ENCODE peak calls at places on chromosomes 5 and 9, in seven cellular contexts. One of them, this sample, is unnamed.

GRCh38 chr9:128494108-128494742 is 10.3 kb upstream of the GLE1 start:
- DNase-seq in astrocyte: no peak
- DNase-seq in H1: no peak
- DNase-seq in fibroblast of lung: no peak
- DNase-seq in osteoblast: no peak
- DNase-seq in kidney epithelial cell: no peak
- DNase-seq in choroid plexus epithelial cell: peak
- DNase-seq in this sample: no peak

GRCh38 chr5:58108507-58108906 is 351.4 kb downstream of the PLK2 start:
- DNase-seq in osteoblast: no peak
- DNase-seq in astrocyte: no peak
- DNase-seq in choroid plexus epithelial cell: no peak
- DNase-seq in H1: no peak
- DNase-seq in kidney epithelial cell: no peak
- DNase-seq in fibroblast of lung: no peak
- DNase-seq in this sample: no peak

GRCh38 chr5:56737002-56737621 is 78.2 kb upstream of the MAP3K1 start:
- DNase-seq in astrocyte: peak
- DNase-seq in H1: no peak
- DNase-seq in kidney epithelial cell: no peak
- DNase-seq in choroid plexus epithelial cell: peak
- DNase-seq in osteoblast: no peak
- DNase-seq in fibroblast of lung: peak
- DNase-seq in this sample: peak

GRCh38 chr9:92759990-92760893 is 4.4 kb downstream of the BICD2 start:
- DNase-seq in choroid plexus epithelial cell: no peak
- DNase-seq in H1: no peak
- DNase-seq in astrocyte: no peak
- DNase-seq in osteoblast: peak
- DNase-seq in kidney epithelial cell: no peak
- DNase-seq in fibroblast of lung: no peak
- DNase-seq in this sample: no peak

GRCh38 chr9:137294091-137294683 is 7.9 kb downstream of the NRARP start:
- DNase-seq in H1: peak
- DNase-seq in osteoblast: no peak
- DNase-seq in kidney epithelial cell: no peak
- DNase-seq in choroid plexus epithelial cell: peak
- DNase-seq in astrocyte: peak
- DNase-seq in fibroblast of lung: peak
- DNase-seq in this sample: no peak

GRCh38 chr9:112754578-112754977 is 4.0 kb downstream of the SNX30 start:
- DNase-seq in fibroblast of lung: peak
- DNase-seq in osteoblast: no peak
- DNase-seq in H1: no peak
- DNase-seq in kidney epithelial cell: no peak
- DNase-seq in astrocyte: peak
- DNase-seq in choroid plexus epithelial cell: no peak
- DNase-seq in this sample: peak

GRCh38 chr5:154483654-154484392 is 5.8 kb upstream of the HAND1 start:
- DNase-seq in astrocyte: no peak
- DNase-seq in kidney epithelial cell: no peak
- DNase-seq in choroid plexus epithelial cell: no peak
- DNase-seq in H1: peak
- DNase-seq in osteoblast: no peak
- DNase-seq in fibroblast of lung: no peak
- DNase-seq in this sample: no peak

GRCh38 chr5:122849746-122850145 is 4.3 kb downstream of the SNX24 start:
- DNase-seq in choroid plexus epithelial cell: peak
- DNase-seq in osteoblast: peak
- DNase-seq in kidney epithelial cell: no peak
- DNase-seq in fibroblast of lung: peak
- DNase-seq in astrocyte: peak
- DNase-seq in H1: no peak
- DNase-seq in this sample: no peak

GRCh38 chr9:36847781-36848673 is 186.0 kb downstream of the PAX5 start:
- DNase-seq in osteoblast: no peak
- DNase-seq in kidney epithelial cell: peak
- DNase-seq in fibroblast of lung: peak
- DNase-seq in H1: no peak
- DNase-seq in choroid plexus epithelial cell: peak
- DNase-seq in astrocyte: peak
- DNase-seq in this sample: no peak

GRCh38 chr9:14868772-14869583 is 41.2 kb downstream of the FREM1 start:
- DNase-seq in astrocyte: no peak
- DNase-seq in kidney epithelial cell: no peak
- DNase-seq in fibroblast of lung: no peak
- DNase-seq in choroid plexus epithelial cell: no peak
- DNase-seq in H1: no peak
- DNase-seq in osteoblast: no peak
- DNase-seq in this sample: no peak

GRCh38 chr5:13488254-13488931 is 456.1 kb downstream of the DNAH5 start:
- DNase-seq in astrocyte: no peak
- DNase-seq in choroid plexus epithelial cell: no peak
- DNase-seq in osteoblast: no peak
- DNase-seq in fibroblast of lung: no peak
- DNase-seq in kidney epithelial cell: no peak
- DNase-seq in H1: no peak
- DNase-seq in this sample: no peak
- TF ChIP-seq CTCF in astrocyte: no peak
- TF ChIP-seq CTCF in choroid plexus epithelial cell: no peak
- TF ChIP-seq CTCF in osteoblast: no peak
- TF ChIP-seq CTCF in fibroblast of lung: no peak
- TF ChIP-seq CTCF in kidney epithelial cell: no peak
- TF ChIP-seq CTCF in H1: no peak
- TF ChIP-seq CTCF in this sample: no peak

GRCh38 chr5:173941758-173942401 is 47.1 kb upstream of the C5orf47 start:
- DNase-seq in choroid plexus epithelial cell: no peak
- DNase-seq in fibroblast of lung: no peak
- DNase-seq in H1: no peak
- DNase-seq in osteoblast: no peak
- DNase-seq in astrocyte: no peak
- DNase-seq in kidney epithelial cell: no peak
- DNase-seq in this sample: no peak
- H3K4me3 ChIP-seq in choroid plexus epithelial cell: no peak
- H3K4me3 ChIP-seq in fibroblast of lung: no peak
- H3K4me3 ChIP-seq in H1: no peak
- H3K4me3 ChIP-seq in osteoblast: no peak
- H3K4me3 ChIP-seq in astrocyte: no peak
- H3K4me3 ChIP-seq in kidney epithelial cell: no peak
- H3K4me3 ChIP-seq in this sample: no peak

GRCh38 chr5:79255786-79256557 is 20.0 kb downstream of the JMY start:
- DNase-seq in choroid plexus epithelial cell: peak
- DNase-seq in fibroblast of lung: peak
- DNase-seq in osteoblast: peak
- DNase-seq in astrocyte: peak
- DNase-seq in H1: peak
- DNase-seq in kidney epithelial cell: no peak
- DNase-seq in this sample: no peak
- TF ChIP-seq CTCF in choroid plexus epithelial cell: peak
- TF ChIP-seq CTCF in fibroblast of lung: peak
- TF ChIP-seq CTCF in osteoblast: peak
- TF ChIP-seq CTCF in astrocyte: peak
- TF ChIP-seq CTCF in H1: peak
- TF ChIP-seq CTCF in kidney epithelial cell: peak
- TF ChIP-seq CTCF in this sample: peak

GRCh38 chr5:116343961-116344360 is 230.7 kb downstream of the SEMA6A start:
- DNase-seq in osteoblast: no peak
- DNase-seq in fibroblast of lung: no peak
- DNase-seq in astrocyte: no peak
- DNase-seq in H1: peak
- DNase-seq in kidney epithelial cell: no peak
- DNase-seq in choroid plexus epithelial cell: no peak
- DNase-seq in this sample: no peak
- H3K4me3 ChIP-seq in osteoblast: no peak
- H3K4me3 ChIP-seq in fibroblast of lung: no peak
- H3K4me3 ChIP-seq in astrocyte: no peak
- H3K4me3 ChIP-seq in H1: no peak
- H3K4me3 ChIP-seq in kidney epithelial cell: no peak
- H3K4me3 ChIP-seq in choroid plexus epithelial cell: no peak
- H3K4me3 ChIP-seq in this sample: no peak

GRCh38 chr9:136255896-136256890 is 10.6 kb upstream of the QSOX2 start:
- DNase-seq in H1: no peak
- DNase-seq in fibroblast of lung: no peak
- DNase-seq in choroid plexus epithelial cell: no peak
- DNase-seq in osteoblast: peak
- DNase-seq in astrocyte: no peak
- DNase-seq in kidney epithelial cell: no peak
- DNase-seq in this sample: no peak
- TF ChIP-seq CTCF in H1: peak
- TF ChIP-seq CTCF in fibroblast of lung: no peak
- TF ChIP-seq CTCF in choroid plexus epithelial cell: peak
- TF ChIP-seq CTCF in osteoblast: no peak
- TF ChIP-seq CTCF in astrocyte: no peak
- TF ChIP-seq CTCF in kidney epithelial cell: peak
- TF ChIP-seq CTCF in this sample: no peak

DNA sequence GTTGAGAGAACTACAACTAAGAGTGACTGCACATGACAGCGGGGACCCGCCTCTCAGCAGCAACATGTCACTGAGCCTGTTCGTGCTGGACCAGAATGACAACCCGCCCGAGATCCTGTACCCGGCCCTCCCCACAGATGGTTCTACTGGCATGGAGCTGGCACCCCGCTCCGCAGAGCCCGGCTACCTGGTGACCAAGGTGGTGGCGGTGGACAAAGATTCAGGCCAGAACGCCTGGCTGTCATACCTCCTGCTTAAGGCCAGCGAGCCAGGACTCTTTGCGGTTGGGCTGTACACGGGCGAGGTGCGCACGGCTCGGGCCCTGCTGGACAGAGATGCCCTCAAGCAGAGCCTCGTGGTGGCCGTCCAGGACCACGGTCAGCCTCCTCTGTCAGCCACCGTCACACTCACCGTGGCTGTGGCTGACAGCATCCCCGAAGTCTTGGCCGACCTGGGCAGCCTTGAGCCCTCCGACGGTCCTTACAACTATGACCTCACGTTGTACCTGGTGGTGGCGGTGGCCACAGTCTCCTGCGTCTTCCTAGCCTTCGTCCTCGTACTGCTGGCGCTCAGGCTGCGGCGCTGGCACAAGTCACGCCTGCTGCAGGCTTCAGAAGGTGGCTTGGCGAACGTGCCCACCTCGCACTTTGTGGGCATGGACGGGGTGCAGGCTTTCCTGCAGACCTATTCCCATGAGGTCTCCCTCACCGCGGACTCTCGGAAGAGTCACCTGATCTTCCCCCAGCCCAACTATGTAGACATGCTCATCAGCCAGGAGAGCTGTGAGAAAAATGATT is 2.1 kb downstream of the PCDHGA7 start:
- DNase-seq in choroid plexus epithelial cell: no peak
- DNase-seq in H1: no peak
- DNase-seq in fibroblast of lung: no peak
- DNase-seq in kidney epithelial cell: no peak
- DNase-seq in astrocyte: no peak
- DNase-seq in osteoblast: no peak
- DNase-seq in this sample: no peak
- H3K4me3 ChIP-seq in choroid plexus epithelial cell: no peak
- H3K4me3 ChIP-seq in H1: no peak
- H3K4me3 ChIP-seq in fibroblast of lung: no peak
- H3K4me3 ChIP-seq in kidney epithelial cell: no peak
- H3K4me3 ChIP-seq in astrocyte: no peak
- H3K4me3 ChIP-seq in osteoblast: no peak
- H3K4me3 ChIP-seq in this sample: no peak

This sample was measured in BJ.